ENCODE peak calls at places on chromosomes 12 and 14, in eight cellular contexts. V, G, M, J, P, Q, I and U are unnamed samples.

GRCh38 chr14:53900499-53900898 is 56.1 kb downstream of the BMP4 start:
- DNase-seq in M (no peak), Q (no peak), G (no peak), J (no peak), P (no peak), I (no peak), V (no peak), U (no peak)

GRCh38 chr12:81378601-81379000 is 300.7 kb downstream of the ACSS3 start:
- DNase-seq in G (no peak), P (no peak), J (no peak), Q (no peak), M (no peak), I (no peak), V (no peak), U (no peak)

GRCh38 chr14:50871223-50871622 is 630 bp upstream of the ABHD12B start:
- DNase-seq in Q (no peak), V (no peak), I (no peak), G (no peak), J (no peak), M (no peak), P (no peak), U (no peak)

GRCh38 chr14:50087350-50088116 is 28.8 kb downstream of the VCPKMT start:
- DNase-seq in G (no peak), J (no peak), M (no peak), P (no peak), Q (no peak), V (no peak), I (no peak), U (no peak)

GRCh38 chr14:24705840-24706239 is 71.8 kb upstream of the GZMB start:
- DNase-seq in P (peak), M (no peak), J (no peak), Q (no peak), G (no peak), I (no peak), V (no peak), U (no peak)

GRCh38 chr12:64806593-64806992 is 17.9 kb upstream of the TBC1D30 start:
- DNase-seq in J (no peak), G (no peak), Q (peak), P (no peak), I (no peak), V (peak), M (no peak), U (no peak)

GRCh38 chr12:67590122-67590795 is 58.3 kb upstream of the DYRK2 start:
- DNase-seq in J (no peak), P (no peak), Q (no peak), I (no peak), V (no peak), M (no peak), G (no peak), U (no peak)

GRCh38 chr12:103909811-103910210 is 20.4 kb upstream of the HSP90B1 start:
- DNase-seq in G (no peak), V (no peak), Q (no peak), J (no peak), I (no peak), M (no peak), P (no peak), U (no peak)

GRCh38 chr14:91358654-91359210 is 58.9 kb downstream of the CCDC88C start:
- DNase-seq in M (no peak), I (no peak), P (no peak), Q (no peak), G (no peak), V (no peak), J (no peak), U (no peak)

GRCh38 chr12:101009274-101009673 is 200.8 kb downstream of the SLC5A8 start:
- DNase-seq in P (no peak), I (no peak), Q (no peak), G (no peak), J (no peak), M (no peak), V (no peak), U (no peak)

GRCh38 chr12:117980621-117981020 is 11.8 kb upstream of the KSR2 start:
- DNase-seq in I (no peak), J (no peak), V (no peak), Q (no peak), P (no peak), M (no peak), G (no peak), U (no peak)

GRCh38 chr14:88470542-88471440 is 84.0 kb downstream of the PTPN21 start:
- DNase-seq in V (no peak), G (no peak), M (no peak), J (no peak), P (no peak), I (no peak), Q (no peak), U (no peak)

GRCh38 chr14:103578401-103579075 is 15.8 kb downstream of the COA8 start:
- DNase-seq in G (no peak), Q (no peak), V (no peak), M (no peak), P (no peak), I (no peak), J (no peak), U (no peak)

GRCh38 chr12:57603758-57604453 is 718 bp upstream of the DTX3 start:
- DNase-seq in G (no peak), J (no peak), I (peak), V (peak), M (no peak), Q (no peak), P (no peak), U (no peak)

GRCh38 chr12:123889000-123889399 is 83.6 kb downstream of the CCDC92 start:
- DNase-seq in M (no peak), Q (no peak), P (no peak), J (no peak), V (no peak), G (no peak), I (no peak), U (no peak)

GRCh38 chr12:123983822-123984485 is 10.9 kb downstream of the ZNF664 start:
- DNase-seq in V (no peak), I (peak), P (peak), M (peak), Q (peak), G (no peak), J (peak), U (peak)

GRCh38 chr12:15276088-15276698 is 46.1 kb upstream of the PTPRO start:
- DNase-seq in J (no peak), V (peak), G (no peak), Q (peak), I (peak), P (no peak), M (no peak), U (peak)

GRCh38 chr14:90611936-90612335 is 204.3 kb downstream of the TTC7B start:
- DNase-seq in G (no peak), I (no peak), J (no peak), M (no peak), Q (no peak), V (no peak), P (no peak), U (no peak)

GRCh38 chr14:74636424-74637183 is 24.6 kb upstream of the LTBP2 start:
- DNase-seq in I (peak), Q (no peak), G (no peak), P (no peak), V (no peak), J (no peak), M (no peak), U (no peak)

GRCh38 chr12:870378-870777 is 79.1 kb downstream of the RAD52 start:
- DNase-seq in Q (no peak), G (no peak), P (peak), M (no peak), J (no peak), V (no peak), I (no peak), U (no peak)

GRCh38 chr14:90809530-90810312 is 6.5 kb downstream of the TTC7B start:
- DNase-seq in I (no peak), M (no peak), V (no peak), Q (no peak), J (no peak), P (no peak), G (no peak), U (no peak)

GRCh38 chr14:66403183-66403582 is 83.0 kb upstream of the CCDC196 start:
- DNase-seq in I (no peak), G (no peak), M (peak), J (no peak), V (no peak), P (no peak), Q (peak), U (no peak)